ENCODE peak calls at places on chromosomes 1 and 21, in four cellular contexts. N is neural crest cell, J is right atrium auricular region, L is osteocyte. A is an unnamed sample.
A peak's percentile ranks its signal among the peaks of the same experiment; 100 is the strongest.

GRCh38 chr1:215744419-215744818 is 177.3 kb downstream of the KCTD3 start:
- DNase-seq in J (no peak), N (no peak), L (no peak), A (no peak)

GRCh38 chr1:114342376-114342775 is 168.6 kb downstream of the TRIM33 start:
- DNase-seq in L (peak; percentile 71), N (no peak), J (no peak), A (no peak)

GRCh38 chr1:40651138-40651857 is 14.2 kb downstream of the RIMS3 start:
- DNase-seq in N (no peak), J (no peak), L (no peak), A (no peak)

GRCh38 chr1:51190996-51191395 is 45.1 kb upstream of the RNF11 start:
- DNase-seq in L (no peak), N (no peak), J (no peak), A (no peak)

GRCh38 chr21:33231526-33231925 is 1.8 kb downstream of the IFNAR2 start:
- DNase-seq in J (no peak), L (no peak), N (no peak), A (no peak)

GRCh38 chr1:14994148-14994547 is 159.4 kb upstream of the TMEM51 start:
- DNase-seq in L (no peak), J (no peak), N (no peak), A (no peak)

GRCh38 chr1:83508485-83509151 is 490.3 kb downstream of the TTLL7 start:
- DNase-seq in L (no peak), J (no peak), N (no peak), A (peak; percentile 3)

GRCh38 chr1:111099289-111099688 is 40.6 kb downstream of the DRAM2 start:
- DNase-seq in J (no peak), L (no peak), N (no peak), A (no peak)

GRCh38 chr1:218575079-218575478 is 229.9 kb downstream of the TGFB2 start:
- DNase-seq in N (no peak), J (no peak), L (no peak), A (no peak)

GRCh38 chr1:183024352-183025337 is 1.4 kb downstream of the LAMC1 start:
- DNase-seq in L (no peak), J (no peak), N (no peak), A (no peak)

GRCh38 chr1:40592107-40592773 is 60.8 kb downstream of the ZNF684 start:
- DNase-seq in N (no peak), L (no peak), J (no peak), A (peak; percentile 81)

GRCh38 chr1:231931846-231932454 is 305.4 kb downstream of the DISC1 start:
- DNase-seq in L (no peak), J (no peak), N (peak; percentile 32), A (no peak)

GRCh38 chr1:6163973-6164617 is 16.0 kb downstream of the CHD5 start:
- DNase-seq in J (no peak), L (no peak), N (no peak), A (no peak)

GRCh38 chr1:159076753-159077656 is at the start of gene AIM2:
- DNase-seq in L (no peak), N (no peak), J (no peak), A (no peak)

GRCh38 chr1:44801491-44802305 is 1.5 kb downstream of the PLK3 start:
- DNase-seq in J (no peak), N (no peak), L (no peak), A (no peak)

GRCh38 chr1:226940806-226941067 is 643 bp downstream of the COQ8A start:
- DNase-seq in L (no peak), N (no peak), J (no peak), A (no peak)

GRCh38 chr1:241847796-241848668 is at the start of gene EXO1:
- DNase-seq in N (peak; percentile 78), J (peak; percentile 87), L (peak; percentile 95), A (peak; percentile 94)

GRCh38 chr21:17435565-17436543 is 77.0 kb upstream of the CXADR start:
- DNase-seq in J (no peak), L (no peak), N (no peak), A (no peak)

GRCh38 chr1:8649875-8650274 is 167.6 kb downstream of the RERE start:
- DNase-seq in J (no peak), L (no peak), N (no peak), A (no peak)

GRCh38 chr1:18632711-18633427 is 2.2 kb downstream of the PAX7 start:
- DNase-seq in L (no peak), N (peak; percentile 31), J (no peak), A (no peak)

GRCh38 chr1:41767534-41767933 is 151.2 kb downstream of the HIVEP3 start:
- DNase-seq in N (no peak), J (no peak), L (no peak), A (no peak)

GRCh38 chr1:54995835-54996234 is 2.9 kb upstream of the BSND start:
- DNase-seq in L (no peak), J (no peak), N (no peak), A (no peak)

GRCh38 chr1:23395162-23395724 is 25.6 kb upstream of the ZNF436 start:
- DNase-seq in L (no peak), N (peak; percentile 22), J (no peak), A (no peak)

GRCh38 chr1:54127594-54127993 is 25.2 kb downstream of the CDCP2 start:
- DNase-seq in N (no peak), L (no peak), J (no peak), A (no peak)

GRCh38 chr1:201475121-201475520 is 6.1 kb upstream of the PHLDA3 start:
- DNase-seq in J (no peak), L (no peak), N (no peak), A (no peak)

GRCh38 chr1:248926401-248927182 is 20.6 kb downstream of the PGBD2 start:
- DNase-seq in J (no peak), L (no peak), N (no peak), A (no peak)

GRCh38 chr21:42164064-42164789 is 54.7 kb upstream of the ABCG1 start:
- DNase-seq in L (peak; percentile 56), N (peak; percentile 44), J (no peak), A (peak; percentile 56)

GRCh38 chr1:14778882-14779594 is 180.6 kb downstream of the KAZN start:
- DNase-seq in J (no peak), L (no peak), N (peak; percentile 64), A (no peak)

GRCh38 chr1:182080040-182080439 is 18.5 kb upstream of the ZNF648 start:
- DNase-seq in J (no peak), L (peak; percentile 23), N (no peak), A (no peak)

GRCh38 chr1:11484321-11484655 is 5.3 kb downstream of the DISP3 start:
- DNase-seq in L (no peak), N (no peak), J (no peak), A (no peak)

A was measured in T47D.